ENCODE peak calls at places on chromosomes 3 and 15, in six cellular contexts. One of them, this sample, is unnamed.

GRCh38 chr15:39835550-39835949 is 52.9 kb upstream of the FSIP1 start:
- DNase-seq in fibroblast of the aortic adventitia: no peak
- DNase-seq in HFFc6: no peak
- DNase-seq in endothelial cell: no peak
- DNase-seq in GM12865: no peak
- DNase-seq in B cell: no peak
- DNase-seq in this sample: no peak

GRCh38 chr15:74036271-74037170 is 42.0 kb downstream of the PML start:
- DNase-seq in fibroblast of the aortic adventitia: peak
- DNase-seq in HFFc6: peak
- DNase-seq in GM12865: no peak
- DNase-seq in B cell: peak
- DNase-seq in endothelial cell: peak
- DNase-seq in this sample: peak

GRCh38 chr3:187210555-187211327 is 13.5 kb downstream of the RTP1 start:
- DNase-seq in HFFc6: peak
- DNase-seq in endothelial cell: no peak
- DNase-seq in B cell: no peak
- DNase-seq in GM12865: no peak
- DNase-seq in fibroblast of the aortic adventitia: peak
- DNase-seq in this sample: no peak

GRCh38 chr3:46725663-46726314 is 8.1 kb upstream of the PRSS50 start:
- DNase-seq in GM12865: no peak
- DNase-seq in fibroblast of the aortic adventitia: no peak
- DNase-seq in endothelial cell: no peak
- DNase-seq in B cell: no peak
- DNase-seq in HFFc6: no peak
- DNase-seq in this sample: no peak

GRCh38 chr3:141234283-141234682 is 2.7 kb downstream of the PXYLP1 start:
- DNase-seq in fibroblast of the aortic adventitia: no peak
- DNase-seq in endothelial cell: no peak
- DNase-seq in HFFc6: no peak
- DNase-seq in B cell: no peak
- DNase-seq in GM12865: no peak
- DNase-seq in this sample: no peak

GRCh38 chr3:30078736-30079135 is 527.7 kb upstream of the TGFBR2 start:
- DNase-seq in fibroblast of the aortic adventitia: no peak
- DNase-seq in HFFc6: no peak
- DNase-seq in GM12865: no peak
- DNase-seq in endothelial cell: no peak
- DNase-seq in B cell: no peak
- DNase-seq in this sample: no peak

GRCh38 chr3:49906004-49906860 is 2.6 kb upstream of the MST1R start:
- DNase-seq in HFFc6: peak
- DNase-seq in fibroblast of the aortic adventitia: peak
- DNase-seq in GM12865: peak
- DNase-seq in B cell: peak
- DNase-seq in endothelial cell: peak
- DNase-seq in this sample: peak

GRCh38 chr3:149765762-149766334 is 13.6 kb upstream of the COMMD2 start:
- DNase-seq in B cell: no peak
- DNase-seq in HFFc6: peak
- DNase-seq in endothelial cell: no peak
- DNase-seq in GM12865: peak
- DNase-seq in fibroblast of the aortic adventitia: peak
- DNase-seq in this sample: no peak

GRCh38 chr3:168002786-168003368 is 92.8 kb downstream of the GOLIM4 start:
- DNase-seq in HFFc6: peak
- DNase-seq in B cell: no peak
- DNase-seq in fibroblast of the aortic adventitia: peak
- DNase-seq in endothelial cell: no peak
- DNase-seq in GM12865: no peak
- DNase-seq in this sample: no peak

GRCh38 chr15:85554852-85555521 is 174.6 kb downstream of the AKAP13 start:
- DNase-seq in fibroblast of the aortic adventitia: no peak
- DNase-seq in B cell: no peak
- DNase-seq in GM12865: peak
- DNase-seq in endothelial cell: no peak
- DNase-seq in HFFc6: no peak
- DNase-seq in this sample: no peak

GRCh38 chr3:155647988-155648591 is 96.8 kb downstream of the PLCH1 start:
- DNase-seq in HFFc6: no peak
- DNase-seq in GM12865: no peak
- DNase-seq in fibroblast of the aortic adventitia: no peak
- DNase-seq in B cell: no peak
- DNase-seq in endothelial cell: no peak
- DNase-seq in this sample: no peak

GRCh38 chr3:188349963-188350332 is 196.0 kb downstream of the LPP start:
- DNase-seq in B cell: no peak
- DNase-seq in endothelial cell: no peak
- DNase-seq in HFFc6: no peak
- DNase-seq in fibroblast of the aortic adventitia: no peak
- DNase-seq in GM12865: no peak
- DNase-seq in this sample: no peak

GRCh38 chr3:128071771-128072453 is 19.7 kb downstream of the SEC61A1 start:
- DNase-seq in GM12865: no peak
- DNase-seq in HFFc6: no peak
- DNase-seq in B cell: no peak
- DNase-seq in fibroblast of the aortic adventitia: no peak
- DNase-seq in endothelial cell: no peak
- DNase-seq in this sample: no peak

GRCh38 chr3:10455515-10455914 is 49.9 kb downstream of the ATP2B2 start:
- DNase-seq in fibroblast of the aortic adventitia: no peak
- DNase-seq in B cell: no peak
- DNase-seq in GM12865: no peak
- DNase-seq in HFFc6: no peak
- DNase-seq in endothelial cell: no peak
- DNase-seq in this sample: no peak

GRCh38 chr3:31981206-31982181 is at the start of the genes OSBPL10 and ZNF860:
- DNase-seq in endothelial cell: peak
- DNase-seq in GM12865: peak
- DNase-seq in HFFc6: peak
- DNase-seq in fibroblast of the aortic adventitia: peak
- DNase-seq in B cell: peak
- DNase-seq in this sample: peak

GRCh38 chr15:53872410-53872809 is 105.8 kb upstream of the UNC13C start:
- DNase-seq in GM12865: no peak
- DNase-seq in HFFc6: no peak
- DNase-seq in fibroblast of the aortic adventitia: no peak
- DNase-seq in B cell: no peak
- DNase-seq in endothelial cell: no peak
- DNase-seq in this sample: no peak

GRCh38 chr15:53869806-53870073 is 108.5 kb upstream of the UNC13C start:
- DNase-seq in GM12865: no peak
- DNase-seq in B cell: no peak
- DNase-seq in fibroblast of the aortic adventitia: no peak
- DNase-seq in endothelial cell: no peak
- DNase-seq in HFFc6: no peak
- DNase-seq in this sample: no peak

DNA sequence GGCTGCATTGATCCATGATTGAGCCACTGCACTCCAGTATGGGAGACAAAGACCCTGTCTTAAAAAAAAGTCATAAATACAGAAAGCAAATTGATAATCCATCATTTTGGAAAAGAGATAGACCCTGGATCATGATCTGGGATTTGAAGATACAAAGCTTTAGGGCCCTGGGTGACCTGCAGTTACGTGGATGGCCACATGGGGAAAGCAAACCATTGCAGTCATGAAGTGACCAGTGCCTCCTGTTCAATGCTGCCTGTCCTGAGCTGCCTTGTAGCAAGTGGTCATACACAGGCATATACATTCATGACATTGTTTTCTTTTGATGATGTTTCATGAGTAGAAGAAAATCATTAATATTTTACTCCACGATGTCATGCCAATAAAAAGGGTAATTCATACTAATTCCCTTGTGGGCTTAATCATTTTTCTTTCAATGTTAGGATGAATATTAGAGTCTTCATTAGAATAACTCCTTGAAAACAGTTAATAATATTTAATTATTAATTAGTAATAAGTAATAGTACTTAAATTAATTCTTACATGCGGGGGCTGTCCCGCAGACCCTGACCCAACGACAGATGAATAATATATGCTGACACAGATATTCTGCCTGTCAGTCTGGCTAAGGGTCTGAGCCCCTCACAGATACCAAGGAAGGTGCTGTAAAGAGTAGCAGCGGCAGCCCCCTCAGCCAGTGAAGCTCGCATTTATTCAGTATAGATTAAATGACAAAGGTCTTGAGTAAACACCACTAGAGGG is 109.0 kb upstream of the UNC13C start:
- DNase-seq in GM12865: peak
- DNase-seq in B cell: no peak
- DNase-seq in HFFc6: peak
- DNase-seq in fibroblast of the aortic adventitia: no peak
- DNase-seq in endothelial cell: no peak
- DNase-seq in this sample: peak
- TF ChIP-seq CTCF in GM12865: peak
- TF ChIP-seq CTCF in B cell: no peak
- TF ChIP-seq CTCF in HFFc6: peak
- TF ChIP-seq CTCF in fibroblast of the aortic adventitia: peak
- TF ChIP-seq CTCF in endothelial cell: peak
- TF ChIP-seq CTCF in this sample: no peak

GRCh38 chr15:31135523-31135922 is 34.0 kb upstream of the TRPM1 start:
- DNase-seq in endothelial cell: no peak
- DNase-seq in B cell: no peak
- DNase-seq in GM12865: peak
- DNase-seq in fibroblast of the aortic adventitia: no peak
- DNase-seq in HFFc6: no peak
- DNase-seq in this sample: no peak

GRCh38 chr15:31133890-31134289 is 32.4 kb upstream of the TRPM1 start:
- DNase-seq in endothelial cell: no peak
- DNase-seq in GM12865: no peak
- DNase-seq in B cell: no peak
- DNase-seq in HFFc6: no peak
- DNase-seq in fibroblast of the aortic adventitia: no peak
- DNase-seq in this sample: no peak

GRCh38 chr15:31136612-31137328 is 35.2 kb upstream of the TRPM1 start:
- DNase-seq in HFFc6: no peak
- DNase-seq in endothelial cell: no peak
- DNase-seq in B cell: no peak
- DNase-seq in fibroblast of the aortic adventitia: no peak
- DNase-seq in GM12865: no peak
- DNase-seq in this sample: no peak

GRCh38 chr15:31131853-31132375 is 30.4 kb upstream of the TRPM1 start:
- DNase-seq in fibroblast of the aortic adventitia: no peak
- DNase-seq in HFFc6: no peak
- DNase-seq in B cell: no peak
- DNase-seq in endothelial cell: no peak
- DNase-seq in GM12865: no peak
- DNase-seq in this sample: no peak

DNA sequence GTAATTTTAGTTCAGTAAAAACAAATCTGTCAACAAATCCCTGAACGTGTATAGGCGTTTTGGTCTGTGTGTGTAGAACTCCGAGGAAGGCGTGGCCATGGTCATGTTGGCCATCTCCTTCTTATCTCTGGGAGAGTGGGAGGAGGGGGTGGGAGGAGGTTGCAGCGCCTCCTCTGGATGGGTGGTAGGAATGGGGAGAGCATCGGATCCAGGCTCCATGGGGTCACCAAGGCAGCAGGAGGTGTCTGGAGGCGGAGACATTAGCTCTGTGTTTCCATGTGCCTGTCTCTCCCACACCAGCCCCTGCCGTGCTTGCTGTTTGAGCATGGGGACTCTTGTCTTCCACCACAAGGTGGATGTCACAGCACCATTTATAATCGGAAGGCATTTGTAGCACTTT is 34.5 kb upstream of the TRPM1 start:
- DNase-seq in fibroblast of the aortic adventitia: no peak
- DNase-seq in B cell: no peak
- DNase-seq in HFFc6: no peak
- DNase-seq in endothelial cell: no peak
- DNase-seq in GM12865: no peak
- DNase-seq in this sample: no peak
- TF ChIP-seq CTCF in fibroblast of the aortic adventitia: no peak
- TF ChIP-seq CTCF in B cell: no peak
- TF ChIP-seq CTCF in HFFc6: peak
- TF ChIP-seq CTCF in endothelial cell: no peak
- TF ChIP-seq CTCF in GM12865: no peak
- TF ChIP-seq CTCF in this sample: no peak

GRCh38 chr15:45664451-45664850 is 29.6 kb downstream of the SQOR start:
- DNase-seq in endothelial cell: no peak
- DNase-seq in fibroblast of the aortic adventitia: peak
- DNase-seq in HFFc6: no peak
- DNase-seq in B cell: no peak
- DNase-seq in GM12865: no peak
- DNase-seq in this sample: no peak

GRCh38 chr15:45665261-45665660 is 30.4 kb downstream of the SQOR start:
- DNase-seq in fibroblast of the aortic adventitia: peak
- DNase-seq in B cell: no peak
- DNase-seq in HFFc6: no peak
- DNase-seq in endothelial cell: no peak
- DNase-seq in GM12865: no peak
- DNase-seq in this sample: no peak

GRCh38 chr15:45668386-45668785 is 33.6 kb downstream of the SQOR start:
- DNase-seq in GM12865: no peak
- DNase-seq in endothelial cell: no peak
- DNase-seq in HFFc6: no peak
- DNase-seq in B cell: no peak
- DNase-seq in fibroblast of the aortic adventitia: no peak
- DNase-seq in this sample: no peak

GRCh38 chr15:45667002-45667401 is 32.2 kb downstream of the SQOR start:
- DNase-seq in HFFc6: no peak
- DNase-seq in fibroblast of the aortic adventitia: no peak
- DNase-seq in B cell: no peak
- DNase-seq in endothelial cell: no peak
- DNase-seq in GM12865: no peak
- DNase-seq in this sample: no peak

DNA sequence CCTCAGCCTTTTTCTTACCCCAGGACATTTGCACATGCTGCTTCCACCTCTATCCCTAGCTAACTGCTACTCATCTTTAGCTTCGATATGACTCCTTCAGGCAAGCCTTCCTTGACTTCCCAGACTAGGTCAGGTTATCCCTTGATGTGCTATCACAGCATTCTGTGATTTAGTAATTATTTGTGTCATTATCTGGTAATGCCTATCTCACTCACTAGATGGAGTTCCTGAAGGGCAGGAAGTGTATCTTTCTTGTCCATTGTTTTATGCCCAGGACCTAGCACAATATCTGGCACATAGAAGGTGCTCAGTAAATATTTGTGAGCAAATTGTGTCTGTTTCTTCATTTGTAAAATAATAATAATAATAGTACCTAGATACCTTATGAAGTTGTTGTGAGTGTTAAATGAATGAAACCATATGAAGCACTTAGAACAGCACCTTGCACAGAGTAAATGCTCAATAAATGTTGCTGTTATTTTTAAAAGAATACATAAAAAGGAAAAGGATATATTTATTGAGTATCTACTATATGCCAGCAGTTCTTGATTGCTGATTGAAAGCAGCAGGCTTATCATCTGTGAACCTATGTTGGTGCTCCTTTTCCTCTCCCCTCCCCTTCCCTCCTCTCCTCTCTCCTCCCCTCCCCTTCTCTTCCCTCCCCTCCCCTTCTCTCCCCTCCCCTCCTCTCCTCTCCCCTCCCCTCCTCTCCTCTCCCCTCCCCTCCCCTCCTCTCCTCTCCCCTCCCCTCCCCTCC is 31.5 kb downstream of the SQOR start:
- DNase-seq in endothelial cell: no peak
- DNase-seq in HFFc6: no peak
- DNase-seq in B cell: no peak
- DNase-seq in GM12865: no peak
- DNase-seq in fibroblast of the aortic adventitia: no peak
- DNase-seq in this sample: no peak
- TF ChIP-seq CTCF in endothelial cell: no peak
- TF ChIP-seq CTCF in HFFc6: peak
- TF ChIP-seq CTCF in B cell: no peak
- TF ChIP-seq CTCF in GM12865: no peak
- TF ChIP-seq CTCF in fibroblast of the aortic adventitia: peak
- TF ChIP-seq CTCF in this sample: no peak

GRCh38 chr3:159172473-159172872 is 370.6 kb downstream of the MFSD1 start:
- DNase-seq in endothelial cell: no peak
- DNase-seq in B cell: no peak
- DNase-seq in HFFc6: no peak
- DNase-seq in GM12865: no peak
- DNase-seq in fibroblast of the aortic adventitia: no peak
- DNase-seq in this sample: no peak
- TF ChIP-seq CTCF in endothelial cell: no peak
- TF ChIP-seq CTCF in B cell: no peak
- TF ChIP-seq CTCF in HFFc6: no peak
- TF ChIP-seq CTCF in GM12865: no peak
- TF ChIP-seq CTCF in fibroblast of the aortic adventitia: no peak
- TF ChIP-seq CTCF in this sample: no peak